ENCODE peak calls at places on chromosomes 13 and 19, in eight cellular contexts. W, T, L, Q, M, R, V and U are unnamed samples.

GRCh38 chr13:51006067-51006800 is 96.6 kb downstream of the RNASEH2B start:
- DNase-seq in W (no peak), T (no peak), L (no peak), Q (no peak), M (peak), R (no peak), V (no peak), U (no peak)

GRCh38 chr13:59478908-59479307 is 684.8 kb downstream of the DIAPH3 start:
- DNase-seq in W (no peak), T (peak), L (no peak), Q (no peak), M (no peak), R (no peak), V (no peak), U (no peak)

GRCh38 chr13:50911051-50911690 is 1.6 kb downstream of the RNASEH2B start:
- DNase-seq in W (no peak), T (no peak), L (peak), Q (peak), M (peak), R (no peak), V (no peak), U (no peak)

GRCh38 chr13:98460519-98460918 is 116.4 kb downstream of the STK24 start:
- DNase-seq in W (no peak), T (no peak), L (no peak), Q (no peak), M (no peak), R (no peak), V (no peak), U (no peak)

GRCh38 chr13:72932250-72932649 is 126.6 kb upstream of the KLF5 start:
- DNase-seq in W (no peak), T (no peak), L (no peak), Q (no peak), M (no peak), R (no peak), V (no peak), U (no peak)

GRCh38 chr19:10724573-10725071 is 6.7 kb downstream of the DNM2 start:
- DNase-seq in W (no peak), T (no peak), L (no peak), Q (no peak), M (no peak), R (no peak), V (no peak), U (no peak)

GRCh38 chr19:44741258-44741731 is 7.2 kb upstream of the BCL3 start:
- DNase-seq in W (peak), T (no peak), L (peak), Q (no peak), M (no peak), R (no peak), V (no peak), U (no peak)

GRCh38 chr19:17205237-17206140 is 9.7 kb upstream of the USE1 start:
- DNase-seq in W (no peak), T (peak), L (peak), Q (peak), M (peak), R (no peak), V (peak), U (no peak)

GRCh38 chr13:75263741-75264407 is 218.1 kb downstream of the TBC1D4 start:
- DNase-seq in W (no peak), T (no peak), L (no peak), Q (no peak), M (no peak), R (no peak), V (no peak), U (no peak)

GRCh38 chr19:58398545-58398944 is 3.1 kb downstream of the RNF225 start:
- DNase-seq in W (no peak), T (no peak), L (no peak), Q (no peak), M (no peak), R (no peak), V (no peak), U (no peak)

GRCh38 chr19:54201980-54202379 is 1.3 kb downstream of the RPS9 start:
- DNase-seq in W (no peak), T (no peak), L (no peak), Q (no peak), M (no peak), R (no peak), V (no peak), U (no peak)

GRCh38 chr13:75685239-75685697 is 49.1 kb downstream of the LMO7 start:
- DNase-seq in W (no peak), T (peak), L (peak), Q (no peak), M (peak), R (no peak), V (no peak), U (no peak)

GRCh38 chr13:50670847-50671542 is 172.5 kb downstream of the DLEU7 start:
- DNase-seq in W (no peak), T (no peak), L (peak), Q (no peak), M (no peak), R (no peak), V (no peak), U (no peak)

GRCh38 chr13:101661839-101662238 is 209.4 kb downstream of the ITGBL1 start:
- DNase-seq in W (no peak), T (no peak), L (peak), Q (no peak), M (no peak), R (no peak), V (no peak), U (no peak)

GRCh38 chr13:71477735-71478134 is 389.3 kb downstream of the DACH1 start:
- DNase-seq in W (peak), T (peak), L (no peak), Q (no peak), M (no peak), R (no peak), V (no peak), U (no peak)

GRCh38 chr13:34025746-34026145 is 207.8 kb downstream of the RFC3 start:
- DNase-seq in W (no peak), T (no peak), L (peak), Q (no peak), M (no peak), R (no peak), V (no peak), U (no peak)

GRCh38 chr13:46173656-46174055 is 8.3 kb downstream of the LCP1 start:
- DNase-seq in W (no peak), T (no peak), L (no peak), Q (no peak), M (no peak), R (no peak), V (no peak), U (no peak)

GRCh38 chr19:14023404-14024235 is 4.3 kb upstream of the RLN3 start:
- DNase-seq in W (no peak), T (peak), L (peak), Q (peak), M (peak), R (no peak), V (peak), U (no peak)

GRCh38 chr13:112954488-112955270 is 14.3 kb upstream of the MCF2L start:
- DNase-seq in W (no peak), T (no peak), L (no peak), Q (no peak), M (no peak), R (no peak), V (no peak), U (no peak)

GRCh38 chr19:57687363-57688010 is 5.7 kb downstream of the ZNF551 start:
- DNase-seq in W (no peak), T (no peak), L (no peak), Q (no peak), M (no peak), R (no peak), V (no peak), U (no peak)

GRCh38 chr13:44304433-44304725 is 69.2 kb upstream of the SERP2 start:
- DNase-seq in W (no peak), T (no peak), L (no peak), Q (no peak), M (no peak), R (no peak), V (no peak), U (no peak)

GRCh38 chr13:44301639-44302015 is 72.0 kb upstream of the SERP2 start:
- DNase-seq in W (no peak), T (no peak), L (no peak), Q (no peak), M (no peak), R (no peak), V (no peak), U (no peak)

GRCh38 chr13:44302233-44302632 is 71.4 kb upstream of the SERP2 start:
- DNase-seq in W (no peak), T (no peak), L (no peak), Q (no peak), M (no peak), R (no peak), V (no peak), U (no peak)

GRCh38 chr13:44303681-44304432 is 69.8 kb upstream of the SERP2 start:
- DNase-seq in W (no peak), T (no peak), L (no peak), Q (no peak), M (no peak), R (no peak), V (no peak), U (no peak)

GRCh38 chr13:44302948-44303575 is 70.6 kb upstream of the SERP2 start:
- DNase-seq in W (no peak), T (no peak), L (no peak), Q (no peak), M (no peak), R (no peak), V (no peak), U (no peak)
- TF ChIP-seq POLR2AphosphoS5 in W (no peak), T (no peak), L (no peak), Q (no peak), M (no peak), R (no peak), V (no peak), U (no peak)

GRCh38 chr13:94706854-94707399 is 5.4 kb downstream of the SOX21 start:
- DNase-seq in W (no peak), T (peak), L (no peak), Q (no peak), M (no peak), R (no peak), V (no peak), U (no peak)

GRCh38 chr13:94708971-94709614 is 3.3 kb downstream of the SOX21 start:
- DNase-seq in W (no peak), T (peak), L (no peak), Q (no peak), M (no peak), R (no peak), V (no peak), U (no peak)

GRCh38 chr13:94707400-94708021 is 4.8 kb downstream of the SOX21 start:
- DNase-seq in W (no peak), T (peak), L (no peak), Q (peak), M (no peak), R (no peak), V (peak), U (no peak)

GRCh38 chr13:94706101-94706853 is 6.1 kb downstream of the SOX21 start:
- DNase-seq in W (no peak), T (peak), L (no peak), Q (no peak), M (no peak), R (no peak), V (no peak), U (no peak)

DNA sequence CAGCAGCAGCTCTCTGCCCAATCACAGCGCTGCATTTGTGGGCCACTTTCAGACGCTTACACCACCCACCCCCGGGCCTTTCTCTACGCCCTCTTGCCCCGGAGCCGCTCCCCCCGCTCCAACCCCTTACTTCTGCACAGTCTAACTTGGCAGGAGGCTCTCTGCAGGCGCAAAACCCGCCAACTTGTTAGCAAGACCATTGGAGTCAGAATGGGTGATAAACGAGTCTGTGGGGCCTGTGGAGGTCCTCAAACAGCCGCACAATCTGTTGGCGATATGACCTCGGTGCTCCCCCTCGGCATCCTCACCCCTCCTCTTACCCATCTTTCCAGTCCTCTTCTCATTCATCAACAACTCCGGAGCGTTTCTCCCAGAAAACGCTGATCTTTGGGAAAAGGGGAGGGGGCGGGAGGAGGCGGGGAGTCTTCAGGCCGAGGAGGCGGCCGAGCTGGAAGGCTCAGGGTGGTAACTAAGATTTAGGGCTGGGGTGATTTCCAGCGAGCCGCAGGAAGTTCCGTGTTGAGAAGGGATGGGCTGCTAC is 4.2 kb downstream of the SOX21 start:
- DNase-seq in W (no peak), T (peak), L (no peak), Q (no peak), M (no peak), R (no peak), V (peak), U (no peak)
- TF ChIP-seq EZH2 in W (no peak), T (no peak), L (no peak), Q (no peak), M (no peak), R (no peak), V (no peak), U (no peak)

GRCh38 chr19:50331187-50332013 is 2.2 kb upstream of the KCNC3 start:
- DNase-seq in W (no peak), T (peak), L (no peak), Q (no peak), M (no peak), R (no peak), V (peak), U (no peak)

GRCh38 chr19:50332264-50333038 is 3.3 kb upstream of the KCNC3 start:
- DNase-seq in W (no peak), T (peak), L (no peak), Q (no peak), M (no peak), R (no peak), V (peak), U (no peak)

GRCh38 chr19:50332014-50332263 is 2.8 kb upstream of the KCNC3 start:
- DNase-seq in W (no peak), T (no peak), L (no peak), Q (no peak), M (no peak), R (no peak), V (no peak), U (no peak)

GRCh38 chr19:50329146-50329925 is at the start of gene KCNC3:
- DNase-seq in W (peak), T (peak), L (peak), Q (peak), M (peak), R (peak), V (peak), U (peak)

DNA sequence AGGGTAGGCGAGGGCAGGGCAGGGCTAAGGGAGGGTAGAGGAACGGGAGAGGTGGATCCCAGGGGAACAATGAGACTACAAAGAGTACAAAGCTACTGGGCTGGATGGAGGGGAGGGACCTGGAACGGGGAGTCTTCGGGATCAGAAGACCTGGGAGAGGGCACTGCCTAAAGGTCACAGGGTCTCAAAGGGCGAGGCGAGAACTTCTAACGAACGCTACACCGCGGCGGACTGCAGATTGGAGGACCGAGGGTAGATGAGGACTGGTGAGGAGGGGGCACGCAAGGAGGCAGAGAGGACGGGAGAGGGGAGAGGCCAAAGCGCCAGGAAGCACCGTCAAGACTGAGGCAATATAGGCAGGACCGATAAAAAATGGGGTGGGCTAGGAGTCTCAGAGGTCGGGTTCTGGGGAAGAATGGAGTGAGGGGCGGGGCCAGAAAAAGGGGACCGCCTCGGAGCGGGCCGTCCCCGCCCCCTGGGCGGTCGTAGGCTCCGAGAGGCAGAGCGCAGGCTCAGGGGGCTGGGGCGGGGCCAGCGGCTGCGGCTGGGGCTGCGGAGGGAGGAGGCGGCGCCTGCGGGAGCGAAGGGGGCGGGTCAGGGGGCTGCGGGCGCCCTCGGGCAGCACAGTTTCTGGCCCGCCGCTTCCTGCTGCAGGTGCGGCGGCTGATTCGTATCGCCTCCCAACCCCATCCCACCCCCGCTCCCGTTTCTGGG is 1.3 kb upstream of the KCNC3 start:
- DNase-seq in W (peak), T (peak), L (peak), Q (peak), M (peak), R (no peak), V (peak), U (no peak)
- TF ChIP-seq POLR2AphosphoS5 in W (peak), T (peak), L (no peak), Q (no peak), M (no peak), R (no peak), V (peak), U (no peak)

DNA sequence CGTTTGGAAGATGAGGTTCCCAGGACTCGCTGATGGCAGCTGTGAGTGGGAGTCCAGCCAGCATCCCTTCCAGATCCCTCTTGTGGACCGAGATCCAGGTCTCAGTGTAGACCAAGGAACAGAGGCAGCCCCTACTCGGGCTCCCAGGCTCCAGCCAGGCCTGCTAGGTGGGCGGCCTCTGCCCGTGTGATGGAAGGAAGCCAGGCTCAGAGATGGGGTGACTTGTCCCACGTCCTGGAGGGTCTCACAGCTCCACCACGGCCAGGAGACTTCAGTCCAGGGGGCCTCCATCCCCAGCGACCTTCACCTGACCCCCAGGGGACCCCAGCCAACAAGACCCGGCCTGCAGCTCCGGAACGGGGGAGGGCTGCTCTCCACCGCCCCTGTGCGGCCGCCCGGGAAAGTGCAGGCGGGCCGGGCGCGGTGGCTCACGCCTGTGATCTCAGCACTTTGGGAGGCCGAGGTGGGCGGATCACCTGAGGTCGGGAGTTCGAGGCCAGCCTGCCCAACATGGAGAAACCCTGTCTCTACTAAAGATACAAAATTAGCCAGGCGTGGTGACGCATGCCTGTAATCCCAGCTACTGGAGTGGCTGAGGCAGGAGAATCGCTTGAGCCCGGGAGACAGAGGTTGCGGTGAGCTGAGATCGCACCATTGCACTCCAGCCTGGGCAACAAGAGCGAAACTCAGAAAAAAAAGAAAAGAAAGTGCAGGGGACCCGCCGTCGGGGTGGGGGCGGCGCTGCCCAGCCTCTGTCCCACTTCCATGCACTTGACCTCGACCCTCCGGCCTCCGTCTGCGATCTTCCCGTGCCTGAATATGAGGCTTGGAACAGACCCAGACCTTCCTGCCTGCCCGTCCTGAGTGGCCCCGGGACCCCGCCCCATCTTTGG is 600 bp upstream of the MADCAM1 start:
- DNase-seq in W (no peak), T (peak), L (peak), Q (peak), M (no peak), R (no peak), V (peak), U (no peak)
- TF ChIP-seq EZH2 in W (no peak), T (no peak), L (no peak), Q (no peak), M (no peak), R (no peak), V (no peak), U (no peak)

GRCh38 chr19:30908262-30908771 is 440.9 kb downstream of the TSHZ3 start:
- DNase-seq in W (no peak), T (no peak), L (no peak), Q (no peak), M (no peak), R (no peak), V (no peak), U (no peak)
- TF ChIP-seq POLR2AphosphoS5 in W (no peak), T (no peak), L (no peak), Q (no peak), M (no peak), R (no peak), V (no peak), U (no peak)